ENCODE peak calls at places on chromosome 1, in seven cellular contexts. N is breast epithelium, H is A549, Z is lower leg skin, A is suprapubic skin, O is ovary, M is tibial nerve. Y is an unnamed sample.

GRCh38 chr1:198186916-198187580 is 30.2 kb downstream of the NEK7 start:
- DNase-seq in N (no peak), H (no peak), Z (no peak), A (no peak), O (no peak), M (no peak), Y (no peak)

GRCh38 chr1:16612332-16613172 is 812 bp downstream of the NBPF1 start:
- DNase-seq in N (peak; percentile 72), H (peak; percentile 62), Z (peak; percentile 98), A (peak; percentile 93), O (peak; percentile 71), M (peak; percentile 88), Y (no peak)

GRCh38 chr1:8816306-8816705 is 1.1 kb downstream of the RERE start:
- DNase-seq in N (no peak), H (no peak), Z (no peak), A (no peak), O (no peak), M (no peak), Y (no peak)

GRCh38 chr1:90133133-90133532 is 138.2 kb downstream of the ZNF326 start:
- DNase-seq in N (peak; percentile 24), H (peak; percentile 31), Z (no peak), A (no peak), O (no peak), M (peak; percentile 38), Y (no peak)

GRCh38 chr1:115908565-115909334 is 67.6 kb upstream of the SLC22A15 start:
- DNase-seq in N (no peak), H (no peak), Z (no peak), A (no peak), O (no peak), M (no peak), Y (no peak)

GRCh38 chr1:86764523-86764922 is 60.1 kb downstream of the SH3GLB1 start:
- DNase-seq in N (no peak), H (no peak), Z (no peak), A (no peak), O (no peak), M (no peak), Y (no peak)

GRCh38 chr1:202951437-202951836 is 6.7 kb downstream of the ADIPOR1 start:
- DNase-seq in N (no peak), H (no peak), Z (no peak), A (no peak), O (no peak), M (no peak), Y (no peak)

GRCh38 chr1:203148127-203148526 is 20.6 kb downstream of the ADORA1 start:
- DNase-seq in N (no peak), H (no peak), Z (no peak), A (no peak), O (no peak), M (no peak), Y (no peak)

GRCh38 chr1:8464987-8465386 is 147.1 kb downstream of the SLC45A1 start:
- DNase-seq in N (no peak), H (peak; percentile 16), Z (no peak), A (no peak), O (no peak), M (no peak), Y (no peak)

GRCh38 chr1:115098979-115099692 is 9.8 kb upstream of the TSPAN2 start:
- DNase-seq in N (no peak), H (peak; percentile 46), Z (no peak), A (no peak), O (no peak), M (no peak), Y (no peak)

GRCh38 chr1:69737527-69738176 is 169.9 kb downstream of the LRRC7 start:
- DNase-seq in N (no peak), H (peak; percentile 64), Z (no peak), A (no peak), O (no peak), M (peak; percentile 45), Y (no peak)

GRCh38 chr1:210655511-210655910 is 326.8 kb downstream of the HHAT start:
- DNase-seq in N (no peak), H (peak; percentile 33), Z (no peak), A (no peak), O (no peak), M (no peak), Y (no peak)

GRCh38 chr1:205440476-205441317 is 15.1 kb downstream of the BLACAT1 start:
- DNase-seq in N (peak; percentile 81), H (peak; percentile 53), Z (no peak), A (no peak), O (peak; percentile 65), M (peak; percentile 23), Y (no peak)

GRCh38 chr1:203153989-203154821 is 21.4 kb downstream of the MYBPH start:
- DNase-seq in N (peak; percentile 83), H (no peak), Z (no peak), A (no peak), O (no peak), M (no peak), Y (no peak)

GRCh38 chr1:109927908-109928307 is 17.3 kb downstream of the CSF1 start:
- DNase-seq in N (peak; percentile 82), H (peak; percentile 68), Z (peak; percentile 93), A (peak; percentile 85), O (peak; percentile 73), M (peak; percentile 86), Y (no peak)

GRCh38 chr1:50521703-50522102 is 98.5 kb upstream of the DMRTA2 start:
- DNase-seq in N (no peak), H (no peak), Z (no peak), A (no peak), O (no peak), M (no peak), Y (no peak)

GRCh38 chr1:22044690-22045420 is 7.7 kb upstream of the CDC42 start:
- DNase-seq in N (no peak), H (no peak), Z (no peak), A (no peak), O (no peak), M (no peak), Y (no peak)

GRCh38 chr1:206833741-206834140 is 31.7 kb upstream of the IL20 start:
- DNase-seq in N (no peak), H (no peak), Z (no peak), A (no peak), O (no peak), M (no peak), Y (no peak)

GRCh38 chr1:41657679-41658078 is 173.2 kb upstream of the EDN2 start:
- DNase-seq in N (no peak), H (no peak), Z (peak; percentile 60), A (peak; percentile 44), O (no peak), M (no peak), Y (no peak)

GRCh38 chr1:244901400-244901799 is 37.1 kb upstream of the HNRNPU start:
- DNase-seq in N (no peak), H (no peak), Z (no peak), A (no peak), O (no peak), M (no peak), Y (no peak)
- TF ChIP-seq POLR2A in N (no peak), H (no peak), Z (no peak), A (no peak), O (no peak), M (no peak), Y (no peak)

GRCh38 chr1:156750191-156750931 is 1.1 kb downstream of the HDGF start:
- DNase-seq in N (peak; percentile 76), H (peak; percentile 22), Z (no peak), A (no peak), O (peak; percentile 59), M (no peak), Y (no peak)

GRCh38 chr1:156748670-156749428 is 2.6 kb downstream of the HDGF start:
- DNase-seq in N (peak; percentile 48), H (peak; percentile 71), Z (peak; percentile 93), A (peak; percentile 85), O (peak; percentile 72), M (peak; percentile 55), Y (no peak)

GRCh38 chr1:156747737-156748669 is 3.5 kb downstream of the HDGF start:
- DNase-seq in N (no peak), H (no peak), Z (no peak), A (no peak), O (no peak), M (no peak), Y (no peak)

GRCh38 chr1:156750932-156751723 is at the start of gene HDGF:
- DNase-seq in N (peak; percentile 55), H (peak; percentile 35), Z (peak; percentile 93), A (peak; percentile 86), O (peak; percentile 80), M (peak; percentile 39), Y (no peak)

DNA sequence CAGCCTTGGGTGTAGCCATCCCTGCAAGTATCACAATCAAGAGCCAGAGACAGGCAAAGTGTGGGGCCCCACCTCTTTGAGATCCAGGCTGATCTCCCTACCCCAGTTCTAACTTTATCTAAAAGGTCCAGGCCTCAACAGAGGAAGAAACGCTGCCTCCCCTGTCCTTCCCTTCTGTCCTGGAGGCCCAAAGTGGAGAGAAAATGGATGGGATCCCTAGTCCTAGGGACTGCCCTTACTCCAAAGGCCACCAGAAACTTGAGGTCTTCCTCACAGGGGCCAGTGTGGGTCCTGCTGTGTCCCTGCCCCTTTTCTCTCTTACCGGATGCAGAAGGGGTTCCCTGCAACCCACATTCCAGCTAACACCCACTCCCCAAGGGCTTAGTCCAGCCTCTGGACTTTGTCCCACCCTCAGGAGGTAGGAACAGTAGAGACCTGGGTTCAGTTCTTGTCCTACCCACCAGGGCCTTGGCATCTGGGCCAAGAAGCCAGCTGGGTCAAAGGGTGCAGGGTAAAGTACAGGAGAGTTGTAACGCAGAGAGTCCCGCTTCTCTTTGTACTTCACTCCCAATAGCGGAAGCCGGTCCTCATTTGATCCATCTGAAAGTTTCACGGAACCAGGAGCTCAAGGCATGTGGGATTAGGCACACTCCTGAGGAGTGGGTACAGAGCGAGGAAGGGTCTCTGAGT is 1.9 kb downstream of the HDGF start:
- DNase-seq in N (no peak), H (peak; percentile 21), Z (no peak), A (no peak), O (peak; percentile 41), M (no peak), Y (no peak)
- TF ChIP-seq POLR2A in N (no peak), H (no peak), Z (no peak), A (no peak), O (no peak), M (no peak), Y (no peak)

GRCh38 chr1:169367686-169368405 is at the start of the genes BLZF1 and NME7:
- DNase-seq in N (peak; percentile 97), H (peak; percentile 97), Z (peak; percentile 99), A (peak; percentile 98), O (peak; percentile 94), M (peak; percentile 96), Y (peak; percentile 84)
- TF ChIP-seq POLR2A in N (no peak), H (peak; percentile 40), Z (no peak), A (no peak), O (peak; percentile 36), M (peak; percentile 34), Y (no peak)

DNA sequence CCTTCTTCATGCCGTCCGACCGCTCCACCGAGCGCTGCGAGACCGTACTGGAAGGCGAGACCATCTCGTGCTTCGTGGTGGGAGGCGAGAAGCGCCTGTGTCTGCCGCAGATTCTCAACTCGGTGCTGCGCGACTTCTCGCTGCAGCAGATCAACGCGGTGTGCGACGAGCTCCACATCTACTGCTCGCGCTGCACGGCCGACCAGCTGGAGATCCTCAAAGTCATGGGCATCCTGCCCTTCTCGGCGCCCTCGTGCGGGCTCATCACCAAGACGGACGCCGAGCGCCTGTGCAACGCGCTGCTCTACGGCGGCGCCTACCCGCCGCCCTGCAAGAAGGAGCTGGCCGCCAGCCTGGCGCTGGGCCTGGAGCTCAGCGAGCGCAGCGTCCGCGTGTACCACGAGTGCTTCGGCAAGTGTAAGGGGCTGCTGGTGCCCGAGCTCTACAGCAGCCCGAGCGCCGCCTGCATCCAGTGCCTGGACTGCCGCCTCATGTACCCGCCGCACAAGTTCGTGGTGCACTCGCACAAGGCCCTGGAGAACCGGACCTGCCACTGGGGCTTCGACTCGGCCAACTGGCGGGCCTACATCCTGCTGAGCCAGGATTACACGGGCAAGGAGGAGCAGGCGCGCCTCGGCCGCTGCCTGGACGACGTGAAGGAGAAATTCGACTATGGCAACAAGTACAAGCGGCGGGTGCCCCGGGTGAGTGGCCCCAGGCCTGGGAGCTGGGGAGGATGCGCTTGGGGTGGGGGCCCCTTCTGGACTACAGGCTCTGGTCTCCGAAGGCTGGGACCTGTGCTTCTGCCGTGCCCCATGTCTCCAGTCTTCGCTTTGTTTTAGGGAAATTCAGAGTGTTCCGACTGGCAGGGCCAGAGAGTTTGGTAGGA is 1.2 kb downstream of the SKI start:
- DNase-seq in N (no peak), H (peak; percentile 68), Z (peak; percentile 93), A (peak; percentile 82), O (peak; percentile 90), M (no peak), Y (no peak)
- TF ChIP-seq POLR2A in N (no peak), H (no peak), Z (no peak), A (no peak), O (no peak), M (no peak), Y (no peak)

Y was measured in esophagus squamous epithelium.